ENCODE peak calls at places on chromosome 18, in five cellular contexts. G, P, U, Q and B are unnamed samples.
A peak's percentile ranks its signal among the peaks of the same experiment; 100 is the strongest.

GRCh38 chr18:49878567-49878966 is 65.2 kb upstream of the ACAA2 start:
- DNase-seq in G (no peak), P (no peak), U (no peak), Q (no peak), B (no peak)

GRCh38 chr18:35822431-35822830 is 150.0 kb upstream of the RMP24 start:
- DNase-seq in G (no peak), P (no peak), U (no peak), Q (no peak), B (no peak)

GRCh38 chr18:60199505-60199904 is 173.1 kb downstream of the MC4R start:
- DNase-seq in G (no peak), P (no peak), U (no peak), Q (no peak), B (no peak)

GRCh38 chr18:67417864-67418523 is 98.5 kb downstream of the DSEL start:
- DNase-seq in G (no peak), P (no peak), U (peak; percentile 18), Q (no peak), B (peak; percentile 4)

GRCh38 chr18:79166702-79167101 is 97.5 kb downstream of the ATP9B start:
- DNase-seq in G (no peak), P (no peak), U (no peak), Q (no peak), B (no peak)

GRCh38 chr18:3261393-3262233 is at the start of gene MYL12B:
- DNase-seq in G (peak; percentile 73), P (peak; percentile 93), U (peak; percentile 69), Q (peak; percentile 64), B (no peak)

GRCh38 chr18:62714671-62715438 is 486 bp upstream of the PHLPP1 start:
- DNase-seq in G (peak; percentile 90), P (peak; percentile 100), U (peak; percentile 91), Q (peak; percentile 91), B (peak; percentile 96)

GRCh38 chr18:27887287-27887686 is 289.6 kb downstream of the CDH2 start:
- DNase-seq in G (no peak), P (no peak), U (no peak), Q (no peak), B (no peak)

GRCh38 chr18:13271512-13271911 is 53.0 kb downstream of the LDLRAD4 start:
- DNase-seq in G (no peak), P (no peak), U (no peak), Q (no peak), B (no peak)

GRCh38 chr18:3103576-3103975 is 90.6 kb upstream of the LPIN2 start:
- DNase-seq in G (no peak), P (no peak), U (no peak), Q (no peak), B (no peak)

GRCh38 chr18:56393870-56394269 is 244.5 kb downstream of the TXNL1 start:
- DNase-seq in G (no peak), P (no peak), U (no peak), Q (no peak), B (no peak)

GRCh38 chr18:13261658-13262357 is 43.2 kb downstream of the LDLRAD4 start:
- DNase-seq in G (no peak), P (no peak), U (no peak), Q (no peak), B (no peak)

GRCh38 chr18:75064513-75064905 is 144.4 kb downstream of the PTGR3 start:
- DNase-seq in G (no peak), P (no peak), U (no peak), Q (no peak), B (no peak)

GRCh38 chr18:41524674-41525470 is 430.2 kb upstream of the PIK3C3 start:
- DNase-seq in G (no peak), P (no peak), U (no peak), Q (no peak), B (no peak)

GRCh38 chr18:55833543-55833942 is 245.6 kb upstream of the TCF4 start:
- DNase-seq in G (no peak), P (no peak), U (no peak), Q (no peak), B (no peak)

GRCh38 chr18:38932752-38933151 is 1367.2 kb upstream of the CELF4 start:
- DNase-seq in G (no peak), P (no peak), U (no peak), Q (no peak), B (no peak)

GRCh38 chr18:54739476-54739875 is 88.8 kb upstream of the RAB27B start:
- DNase-seq in G (no peak), P (no peak), U (no peak), Q (no peak), B (no peak)

GRCh38 chr18:47113796-47114540 is 36.3 kb downstream of the HDHD2 start:
- DNase-seq in G (no peak), P (peak; percentile 63), U (no peak), Q (no peak), B (no peak)

GRCh38 chr18:27967938-27968803 is 208.8 kb downstream of the CDH2 start:
- DNase-seq in G (no peak), P (no peak), U (no peak), Q (no peak), B (no peak)

GRCh38 chr18:74485860-74486849 is 10.0 kb upstream of the CNDP2 start:
- DNase-seq in G (no peak), P (no peak), U (no peak), Q (no peak), B (no peak)

GRCh38 chr18:48790226-48790863 is 160.4 kb downstream of the SMAD7 start:
- DNase-seq in G (no peak), P (no peak), U (no peak), Q (no peak), B (no peak)